ENCODE peak calls at places on chromosomes 3 and 15, in four cellular contexts. One of them, this sample, is unnamed.

GRCh38 chr3:148631124-148631903 is 66.4 kb upstream of the AGTR1 start:
- DNase-seq in psoas muscle: no peak
- DNase-seq in uterus: no peak
- DNase-seq in testis: no peak
- DNase-seq in this sample: no peak

GRCh38 chr3:53193466-53194217 is 32.6 kb downstream of the PRKCD start:
- DNase-seq in psoas muscle: no peak
- DNase-seq in uterus: no peak
- DNase-seq in testis: peak; percentile 60
- DNase-seq in this sample: no peak

GRCh38 chr3:67526246-67526645 is 128.2 kb downstream of the SUCLG2 start:
- DNase-seq in uterus: no peak
- DNase-seq in psoas muscle: no peak
- DNase-seq in testis: no peak
- DNase-seq in this sample: no peak

GRCh38 chr3:15610083-15610482 is 8.5 kb downstream of the BTD start:
- DNase-seq in psoas muscle: peak; percentile 74
- DNase-seq in uterus: peak; percentile 50
- DNase-seq in testis: no peak
- DNase-seq in this sample: peak; percentile 49

GRCh38 chr3:70053293-70053692 is 53.8 kb downstream of the SAMMSON start:
- DNase-seq in uterus: no peak
- DNase-seq in testis: no peak
- DNase-seq in psoas muscle: no peak
- DNase-seq in this sample: no peak

GRCh38 chr3:123843668-123844067 is 40.5 kb downstream of the MYLK start:
- DNase-seq in psoas muscle: no peak
- DNase-seq in testis: no peak
- DNase-seq in uterus: no peak
- DNase-seq in this sample: no peak

GRCh38 chr3:154801729-154802128 is 278.4 kb upstream of the MME start:
- DNase-seq in psoas muscle: no peak
- DNase-seq in uterus: no peak
- DNase-seq in testis: no peak
- DNase-seq in this sample: no peak

GRCh38 chr3:158492685-158493084 is 78.3 kb upstream of the MLF1 start:
- DNase-seq in testis: no peak
- DNase-seq in uterus: no peak
- DNase-seq in psoas muscle: no peak
- DNase-seq in this sample: no peak

GRCh38 chr3:78838362-78838761 is 929.4 kb downstream of the ROBO1 start:
- DNase-seq in testis: no peak
- DNase-seq in uterus: no peak
- DNase-seq in psoas muscle: no peak
- DNase-seq in this sample: no peak

DNA sequence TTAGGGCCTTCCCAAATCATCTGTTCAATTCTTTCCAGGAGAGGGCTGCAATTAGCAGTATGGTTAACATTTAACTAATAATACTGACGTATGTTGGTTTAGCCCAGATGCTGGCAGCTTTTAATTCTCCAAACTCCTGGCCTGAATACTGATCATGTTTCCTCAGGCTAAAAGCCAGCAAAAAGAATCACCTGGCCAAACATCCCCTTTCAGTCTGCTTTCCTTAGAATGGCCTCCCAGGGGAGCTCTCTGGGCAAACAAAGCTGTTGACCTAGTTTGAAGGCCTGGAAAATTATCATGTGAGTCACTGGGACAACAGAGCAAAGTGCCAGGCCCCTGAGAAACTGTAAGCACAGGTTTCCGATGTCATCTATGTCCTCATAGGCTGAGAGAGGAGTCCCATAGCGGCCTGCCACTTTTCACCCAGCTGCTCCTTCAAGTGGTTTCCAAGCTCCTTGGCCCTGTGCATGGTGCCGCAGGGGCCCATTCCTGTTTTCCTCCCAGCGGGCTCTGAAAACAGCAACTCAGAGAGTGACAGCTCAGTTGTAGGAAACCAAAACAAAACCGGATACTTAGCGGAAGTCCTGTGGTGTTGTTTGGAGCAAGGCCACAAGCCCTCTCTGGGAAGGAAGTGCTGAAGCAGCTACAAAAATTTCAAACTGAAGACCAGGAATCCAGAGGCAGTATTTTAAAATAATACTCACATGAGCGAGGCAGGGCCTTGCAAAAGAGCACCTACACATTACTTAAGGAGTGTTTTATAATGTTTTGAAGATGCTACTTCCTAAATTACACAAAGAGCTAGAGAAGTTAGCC is 36.5 kb upstream of the RAB11A start:
- DNase-seq in uterus: peak; percentile 92
- DNase-seq in psoas muscle: peak; percentile 85
- DNase-seq in testis: peak; percentile 90
- DNase-seq in this sample: peak; percentile 92
- TF ChIP-seq CTCF in uterus: peak; percentile 26
- TF ChIP-seq CTCF in psoas muscle: peak; percentile 21
- TF ChIP-seq CTCF in testis: no peak
- TF ChIP-seq CTCF in this sample: no peak

GRCh38 chr3:179181021-179181472 is 32.9 kb downstream of the PIK3CA start:
- DNase-seq in uterus: no peak
- DNase-seq in psoas muscle: no peak
- DNase-seq in testis: no peak
- DNase-seq in this sample: no peak
- H3K27ac ChIP-seq in uterus: peak overlapping the region; percentile 87
- H3K27ac ChIP-seq in psoas muscle: peak overlapping the region; percentile 47
- H3K27ac ChIP-seq in testis: peak overlapping the region; percentile 61
- H3K27ac ChIP-seq in this sample: peak overlapping the region; percentile 12

GRCh38 chr15:76996526-76997401 is 1.8 kb downstream of the PSTPIP1 start:
- DNase-seq in testis: peak; percentile 32
- DNase-seq in psoas muscle: peak; percentile 52
- DNase-seq in uterus: no peak
- DNase-seq in this sample: no peak
- H3K4me1 ChIP-seq in testis: peaks cover 6% of the 10 kb centered on the region
- H3K4me1 ChIP-seq in psoas muscle: peaks cover 6% of the 10 kb centered on the region
- H3K4me1 ChIP-seq in uterus: no peaks in the 10 kb centered on the region
- H3K4me1 ChIP-seq in this sample: peaks cover 3% of the 10 kb centered on the region

DNA sequence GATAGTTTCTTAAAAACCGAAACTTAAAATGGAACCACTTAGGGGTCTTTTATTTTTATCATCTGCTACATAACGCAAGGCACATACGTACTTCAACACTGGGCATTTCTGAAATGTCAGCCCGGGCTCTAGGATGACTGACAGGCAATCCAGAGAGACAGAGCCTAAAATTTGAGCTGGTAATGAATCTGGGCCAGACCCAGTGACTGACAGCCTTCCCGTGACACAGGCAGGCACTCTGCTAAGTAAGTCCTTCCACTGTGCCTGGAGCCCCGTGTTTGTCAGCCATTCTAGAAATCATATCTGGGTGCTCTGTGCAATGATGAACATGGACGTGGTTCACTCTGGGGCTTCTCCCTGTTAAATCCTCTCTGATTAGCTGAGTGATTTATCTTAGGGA is 84.6 kb downstream of the RYR3 start:
- DNase-seq in psoas muscle: peak; percentile 25
- DNase-seq in testis: no peak
- DNase-seq in uterus: no peak
- DNase-seq in this sample: no peak
- TF ChIP-seq CTCF in psoas muscle: no peak
- TF ChIP-seq CTCF in testis: no peak
- TF ChIP-seq CTCF in uterus: no peak
- TF ChIP-seq CTCF in this sample: no peak

GRCh38 chr3:98777801-98778220 is 14.7 kb downstream of the ST3GAL6 start:
- DNase-seq in testis: no peak
- DNase-seq in uterus: no peak
- DNase-seq in psoas muscle: no peak
- DNase-seq in this sample: no peak
- H3K27ac ChIP-seq in testis: no peak overlapping the region
- H3K27ac ChIP-seq in uterus: no peak overlapping the region
- H3K27ac ChIP-seq in psoas muscle: no peak overlapping the region
- H3K27ac ChIP-seq in this sample: no peak overlapping the region

DNA sequence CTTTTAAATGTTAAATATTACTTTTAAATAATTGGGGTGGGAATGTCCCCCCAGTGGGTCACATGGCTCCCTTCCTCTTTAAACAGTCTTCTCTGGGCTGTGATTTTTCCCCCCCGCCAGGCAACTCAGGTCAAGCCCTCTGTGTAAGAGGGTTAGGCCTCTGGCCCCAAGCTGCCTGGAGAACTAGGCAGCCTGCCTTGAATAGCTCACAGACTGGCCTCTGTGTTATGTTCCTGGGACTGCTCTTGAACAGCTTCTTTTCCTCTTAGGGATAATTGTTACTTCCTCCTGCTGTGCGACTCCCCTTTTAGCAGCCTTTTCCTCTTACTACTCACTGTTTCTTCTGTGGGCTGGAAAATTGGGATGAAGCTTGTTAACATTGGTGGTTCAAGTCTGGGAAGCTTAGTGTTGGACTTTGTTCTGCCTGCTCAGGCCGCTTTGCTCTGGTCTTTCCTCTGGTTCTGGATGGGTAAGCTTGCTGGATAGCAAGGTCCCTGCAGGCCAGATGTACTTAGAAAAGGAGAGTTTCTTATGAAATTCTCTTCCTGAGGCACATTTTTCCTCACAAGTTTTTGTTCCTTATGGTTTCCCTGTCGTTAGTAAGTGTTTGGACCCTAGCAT is 2.2 kb downstream of the TEX264 start:
- DNase-seq in psoas muscle: no peak
- DNase-seq in uterus: no peak
- DNase-seq in testis: no peak
- DNase-seq in this sample: no peak
- H3K4me1 ChIP-seq in psoas muscle: peaks cover 23% of the 10 kb centered on the region
- H3K4me1 ChIP-seq in uterus: peaks cover 6% of the 10 kb centered on the region
- H3K4me1 ChIP-seq in testis: peaks cover 20% of the 10 kb centered on the region
- H3K4me1 ChIP-seq in this sample: peaks cover 14% of the 10 kb centered on the region